ENCODE peak calls at places on chromosomes 13 and 19, in four cellular contexts. One of them, this sample, is unnamed.
A peak's percentile ranks its signal among the peaks of the same experiment; 100 is the strongest.

GRCh38 chr19:57382806-57383488 is 6.7 kb upstream of the ZNF548 start:
- DNase-seq in AG08396: no peak
- DNase-seq in EL: no peak
- DNase-seq in progenitor cell of endocrine pancreas: no peak
- DNase-seq in this sample: no peak

GRCh38 chr19:22619932-22620331 is 14.2 kb upstream of the ZNF492 start:
- DNase-seq in EL: no peak
- DNase-seq in progenitor cell of endocrine pancreas: no peak
- DNase-seq in AG08396: no peak
- DNase-seq in this sample: no peak

GRCh38 chr13:44768233-44768632 is 192.1 kb upstream of the TSC22D1 start:
- DNase-seq in AG08396: no peak
- DNase-seq in EL: no peak
- DNase-seq in progenitor cell of endocrine pancreas: no peak
- DNase-seq in this sample: no peak

GRCh38 chr19:49441960-49442350 is 628 bp upstream of the SLC17A7 start:
- DNase-seq in EL: no peak
- DNase-seq in progenitor cell of endocrine pancreas: no peak
- DNase-seq in AG08396: no peak
- DNase-seq in this sample: no peak

GRCh38 chr19:42143341-42144234 is 11.3 kb upstream of the POU2F2 start:
- DNase-seq in AG08396: peak; percentile 51
- DNase-seq in EL: no peak
- DNase-seq in progenitor cell of endocrine pancreas: peak; percentile 68
- DNase-seq in this sample: peak; percentile 49

GRCh38 chr13:29594310-29594709 is 1.2 kb downstream of the SLC7A1 start:
- DNase-seq in AG08396: peak; percentile 69
- DNase-seq in EL: peak; percentile 91
- DNase-seq in progenitor cell of endocrine pancreas: no peak
- DNase-seq in this sample: peak; percentile 71

GRCh38 chr13:23928985-23929384 is 31.7 kb upstream of the C1QTNF9B start:
- DNase-seq in AG08396: peak; percentile 58
- DNase-seq in progenitor cell of endocrine pancreas: no peak
- DNase-seq in EL: peak; percentile 86
- DNase-seq in this sample: no peak

GRCh38 chr19:19749332-19750130 is 16.6 kb upstream of the ZNF14 start:
- DNase-seq in progenitor cell of endocrine pancreas: no peak
- DNase-seq in EL: no peak
- DNase-seq in AG08396: no peak
- DNase-seq in this sample: no peak

GRCh38 chr13:106033634-106034033 is 501.8 kb downstream of the EFNB2 start:
- DNase-seq in AG08396: peak; percentile 14
- DNase-seq in EL: no peak
- DNase-seq in progenitor cell of endocrine pancreas: no peak
- DNase-seq in this sample: no peak

GRCh38 chr19:13978306-13978705 is 26.0 kb downstream of the DCAF15 start:
- DNase-seq in AG08396: no peak
- DNase-seq in progenitor cell of endocrine pancreas: peak; percentile 75
- DNase-seq in EL: no peak
- DNase-seq in this sample: peak; percentile 86

GRCh38 chr13:76799696-76800095 is 86.5 kb downstream of the KCTD12 start:
- DNase-seq in EL: no peak
- DNase-seq in progenitor cell of endocrine pancreas: no peak
- DNase-seq in AG08396: no peak
- DNase-seq in this sample: peak; percentile 34

GRCh38 chr13:21361706-21362105 is 97.4 kb downstream of the ZDHHC20 start:
- DNase-seq in EL: no peak
- DNase-seq in AG08396: no peak
- DNase-seq in progenitor cell of endocrine pancreas: no peak
- DNase-seq in this sample: no peak

GRCh38 chr19:7905298-7905697 is 1.6 kb downstream of the MAP2K7 start:
- DNase-seq in progenitor cell of endocrine pancreas: no peak
- DNase-seq in AG08396: no peak
- DNase-seq in EL: no peak
- DNase-seq in this sample: no peak

GRCh38 chr19:30719189-30719990 is 347.2 kb downstream of the ZNF536 start:
- DNase-seq in progenitor cell of endocrine pancreas: peak; percentile 24
- DNase-seq in EL: peak; percentile 27
- DNase-seq in AG08396: peak; percentile 77
- DNase-seq in this sample: no peak

GRCh38 chr13:67221630-67222226 is 8.4 kb downstream of the PCDH9 start:
- DNase-seq in EL: no peak
- DNase-seq in progenitor cell of endocrine pancreas: no peak
- DNase-seq in AG08396: no peak
- DNase-seq in this sample: peak; percentile 66

GRCh38 chr19:34220472-34221063 is 33.8 kb upstream of the GARRE1 start:
- DNase-seq in EL: peak; percentile 68
- DNase-seq in AG08396: peak; percentile 47
- DNase-seq in progenitor cell of endocrine pancreas: peak; percentile 25
- DNase-seq in this sample: peak; percentile 87

GRCh38 chr13:74201530-74201929 is 67.3 kb upstream of the KLF12 start:
- DNase-seq in AG08396: no peak
- DNase-seq in progenitor cell of endocrine pancreas: no peak
- DNase-seq in EL: no peak
- DNase-seq in this sample: no peak

GRCh38 chr13:45393941-45394570 is 24.1 kb downstream of the SLC25A30 start:
- DNase-seq in progenitor cell of endocrine pancreas: peak; percentile 18
- DNase-seq in EL: peak; percentile 52
- DNase-seq in AG08396: peak; percentile 72
- DNase-seq in this sample: peak; percentile 61

GRCh38 chr13:108902557-108903155 is 273.2 kb downstream of the MYO16 start:
- DNase-seq in progenitor cell of endocrine pancreas: no peak
- DNase-seq in EL: no peak
- DNase-seq in AG08396: no peak
- DNase-seq in this sample: no peak

GRCh38 chr13:42001580-42001979 is 40.7 kb upstream of the VWA8 start:
- DNase-seq in progenitor cell of endocrine pancreas: no peak
- DNase-seq in EL: peak; percentile 78
- DNase-seq in AG08396: peak; percentile 63
- DNase-seq in this sample: no peak

GRCh38 chr19:52219611-52220010 is 29.8 kb downstream of the PPP2R1A start:
- DNase-seq in EL: no peak
- DNase-seq in progenitor cell of endocrine pancreas: no peak
- DNase-seq in AG08396: no peak
- DNase-seq in this sample: no peak

GRCh38 chr19:30253581-30253996 is 118.6 kb upstream of the ZNF536 start:
- DNase-seq in EL: no peak
- DNase-seq in progenitor cell of endocrine pancreas: no peak
- DNase-seq in AG08396: peak; percentile 69
- DNase-seq in this sample: no peak

This sample was measured in Karpas-422.